ENCODE peak calls at places on chromosomes 16 and 17, in eight cellular contexts. S is tibial nerve, C is body of pancreas, T is lower leg skin, R is adrenal gland, P is stomach, E is prostate gland, Z is ovary. H is an unnamed sample.

GRCh38 chr17:5665164-5665563 is 80.9 kb upstream of the NLRP1 start:
- DNase-seq in E (no peak), R (no peak), C (no peak), S (no peak), T (no peak), Z (peak; percentile 15), P (no peak), H (no peak)

GRCh38 chr16:88534731-88535141 is 35.5 kb upstream of the ZC3H18 start:
- DNase-seq in Z (peak; percentile 39), S (no peak), T (no peak), C (no peak), E (no peak), P (no peak), R (peak; percentile 64), H (no peak)

GRCh38 chr17:14310584-14310983 is 9.7 kb downstream of the HS3ST3B1 start:
- DNase-seq in S (no peak), T (no peak), P (no peak), C (no peak), R (peak; percentile 50), Z (no peak), E (no peak), H (no peak)

GRCh38 chr17:14052886-14053615 is 16.3 kb upstream of the COX10 start:
- DNase-seq in P (no peak), R (no peak), Z (no peak), T (no peak), C (no peak), E (peak; percentile 30), S (no peak), H (no peak)

GRCh38 chr16:17367034-17367433 is 103.7 kb downstream of the XYLT1 start:
- DNase-seq in P (no peak), E (no peak), T (no peak), Z (no peak), S (no peak), C (no peak), R (no peak), H (no peak)

GRCh38 chr16:9316615-9317014 is 225.2 kb downstream of the HAPSTR1 start:
- DNase-seq in E (no peak), T (no peak), Z (no peak), P (no peak), S (no peak), C (peak; percentile 57), R (no peak), H (no peak)

GRCh38 chr17:57486978-57487377 is 230.7 kb downstream of the MSI2 start:
- DNase-seq in E (peak; percentile 28), T (peak; percentile 39), C (no peak), P (no peak), Z (no peak), R (no peak), S (no peak), H (no peak)

GRCh38 chr16:50708373-50709060 is 15.1 kb downstream of the NOD2 start:
- DNase-seq in Z (no peak), E (no peak), C (no peak), S (no peak), P (no peak), T (no peak), R (no peak), H (no peak)

GRCh38 chr16:71479420-71479819 is 9.7 kb downstream of the ZNF19 start:
- DNase-seq in T (no peak), S (no peak), E (no peak), Z (no peak), P (no peak), R (peak; percentile 30), C (no peak), H (no peak)

DNA sequence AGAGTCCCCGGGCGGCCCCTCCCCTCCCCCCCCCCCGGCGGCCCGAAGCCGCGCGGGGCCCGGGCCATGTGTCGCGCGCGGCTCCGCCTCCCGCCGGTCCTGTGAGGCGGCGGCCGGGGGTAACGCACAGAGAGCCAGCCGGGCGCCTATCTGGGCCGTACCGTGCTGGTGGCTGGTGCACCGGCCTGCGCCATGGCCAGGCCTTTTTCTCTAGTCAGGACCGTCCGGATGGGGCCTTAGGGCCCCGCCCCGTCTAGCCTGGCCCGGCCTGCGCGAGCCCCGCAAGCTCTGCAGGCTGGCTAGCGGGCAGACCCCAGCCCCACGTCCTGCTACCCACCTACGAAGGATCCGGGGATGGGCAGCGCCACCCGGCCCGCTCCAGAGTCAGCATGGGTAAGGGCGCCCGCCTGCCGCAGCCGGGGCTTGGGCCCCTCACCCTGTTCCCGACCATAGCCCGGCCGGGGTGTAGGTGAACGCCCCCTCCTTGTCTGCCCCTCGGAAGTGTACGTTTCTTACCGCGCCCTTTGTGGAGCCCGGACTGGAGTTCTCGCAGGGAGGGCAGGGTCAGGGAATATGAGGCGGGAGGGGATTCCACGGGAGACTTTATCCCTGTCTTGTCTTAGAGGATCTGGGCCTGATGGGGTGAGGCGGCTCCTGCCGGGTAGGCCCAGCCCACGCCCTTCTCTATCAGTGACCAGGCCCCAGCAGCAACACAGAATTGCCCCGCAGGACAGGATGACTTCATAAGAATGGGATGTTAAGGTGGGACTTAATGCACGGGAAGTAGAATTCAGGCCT is at the start of gene CENPT:
- DNase-seq in Z (no peak), R (peak; percentile 71), S (peak; percentile 31), E (peak; percentile 51), C (peak; percentile 63), P (peak; percentile 72), T (no peak), H (no peak)
- TF ChIP-seq POLR2A in Z (no peak), R (no peak), S (no peak), E (no peak), C (peak; percentile 4), P (no peak), T (no peak), H (no peak)

GRCh38 chr16:31354394-31355291 is at the start of gene ITGAX:
- DNase-seq in E (no peak), C (peak; percentile 34), P (peak; percentile 49), T (peak; percentile 66), Z (no peak), S (no peak), R (peak; percentile 51), H (peak; percentile 94)
- TF ChIP-seq POLR2A in E (peak; percentile 22), C (no peak), P (no peak), T (no peak), Z (no peak), S (no peak), R (no peak), H (no peak)

GRCh38 chr16:31375231-31375630 is 17.9 kb upstream of the ITGAD start:
- DNase-seq in R (no peak), C (no peak), T (no peak), S (no peak), Z (no peak), P (no peak), E (no peak), H (no peak)
- TF ChIP-seq POLR2A in R (no peak), C (no peak), T (no peak), S (no peak), Z (no peak), P (no peak), E (no peak), H (no peak)

GRCh38 chr16:85676466-85676865 is 12.3 kb downstream of the GINS2 start:
- DNase-seq in S (no peak), Z (no peak), R (no peak), E (no peak), T (no peak), C (no peak), P (no peak), H (no peak)
- TF ChIP-seq POLR2A in S (no peak), Z (no peak), R (no peak), E (no peak), T (no peak), C (no peak), P (no peak), H (no peak)